ENCODE peak calls at places on chromosomes 1 and 21, in ten cellular contexts. One of them, this sample, is unnamed.

GRCh38 chr1:246569248-246570238 is 3.3 kb downstream of the CNST start:
- DNase-seq in activated CD4-positive, alpha-beta T cell treated with anti-CD3 and anti-CD28 coated beads for 24 hours: no peak
- DNase-seq in stimulated activated CD4-positive, alpha-beta T cell treated with anti-CD3 and anti-CD28 coated beads, Interleukin-4, amount 100 ng/mL, for 24 hours: peak
- DNase-seq in activated naive CD4-positive, alpha-beta T cell treated with Interleukin-2 at 50 U/mL for 16 hours: peak
- DNase-seq in activated gamma-delta T cell treated with Interleukin-2 at 50 U/mL for 16 hours: peak
- DNase-seq in NCI-H1105: no peak
- DNase-seq in dorsolateral prefrontal cortex: no peak
- DNase-seq in Peyer's patch: no peak
- DNase-seq in caudate nucleus: no peak
- DNase-seq in nephron progenitor cell: no peak
- DNase-seq in this sample: no peak

GRCh38 chr21:30345014-30345413 is 3.4 kb downstream of the KRTAP23-1 start:
- DNase-seq in activated CD4-positive, alpha-beta T cell treated with anti-CD3 and anti-CD28 coated beads for 24 hours: no peak
- DNase-seq in stimulated activated CD4-positive, alpha-beta T cell treated with anti-CD3 and anti-CD28 coated beads, Interleukin-4, amount 100 ng/mL, for 24 hours: no peak
- DNase-seq in activated naive CD4-positive, alpha-beta T cell treated with Interleukin-2 at 50 U/mL for 16 hours: no peak
- DNase-seq in activated gamma-delta T cell treated with Interleukin-2 at 50 U/mL for 16 hours: no peak
- DNase-seq in NCI-H1105: no peak
- DNase-seq in dorsolateral prefrontal cortex: no peak
- DNase-seq in Peyer's patch: no peak
- DNase-seq in caudate nucleus: no peak
- DNase-seq in nephron progenitor cell: no peak
- DNase-seq in this sample: no peak

GRCh38 chr1:30034627-30035521 is 688.5 kb downstream of the MATN1 start:
- DNase-seq in activated CD4-positive, alpha-beta T cell treated with anti-CD3 and anti-CD28 coated beads for 24 hours: no peak
- DNase-seq in stimulated activated CD4-positive, alpha-beta T cell treated with anti-CD3 and anti-CD28 coated beads, Interleukin-4, amount 100 ng/mL, for 24 hours: no peak
- DNase-seq in activated naive CD4-positive, alpha-beta T cell treated with Interleukin-2 at 50 U/mL for 16 hours: no peak
- DNase-seq in activated gamma-delta T cell treated with Interleukin-2 at 50 U/mL for 16 hours: no peak
- DNase-seq in NCI-H1105: peak
- DNase-seq in dorsolateral prefrontal cortex: no peak
- DNase-seq in Peyer's patch: no peak
- DNase-seq in caudate nucleus: peak
- DNase-seq in nephron progenitor cell: no peak
- DNase-seq in this sample: no peak

GRCh38 chr1:202189919-202190715 is 3.5 kb upstream of the LGR6 start:
- DNase-seq in activated CD4-positive, alpha-beta T cell treated with anti-CD3 and anti-CD28 coated beads for 24 hours: no peak
- DNase-seq in stimulated activated CD4-positive, alpha-beta T cell treated with anti-CD3 and anti-CD28 coated beads, Interleukin-4, amount 100 ng/mL, for 24 hours: no peak
- DNase-seq in activated naive CD4-positive, alpha-beta T cell treated with Interleukin-2 at 50 U/mL for 16 hours: no peak
- DNase-seq in activated gamma-delta T cell treated with Interleukin-2 at 50 U/mL for 16 hours: no peak
- DNase-seq in NCI-H1105: no peak
- DNase-seq in dorsolateral prefrontal cortex: no peak
- DNase-seq in Peyer's patch: no peak
- DNase-seq in caudate nucleus: no peak
- DNase-seq in nephron progenitor cell: no peak
- DNase-seq in this sample: no peak

GRCh38 chr1:240155605-240156004 is 63.9 kb downstream of the FMN2 start:
- DNase-seq in activated CD4-positive, alpha-beta T cell treated with anti-CD3 and anti-CD28 coated beads for 24 hours: no peak
- DNase-seq in stimulated activated CD4-positive, alpha-beta T cell treated with anti-CD3 and anti-CD28 coated beads, Interleukin-4, amount 100 ng/mL, for 24 hours: no peak
- DNase-seq in activated naive CD4-positive, alpha-beta T cell treated with Interleukin-2 at 50 U/mL for 16 hours: no peak
- DNase-seq in activated gamma-delta T cell treated with Interleukin-2 at 50 U/mL for 16 hours: no peak
- DNase-seq in NCI-H1105: no peak
- DNase-seq in dorsolateral prefrontal cortex: no peak
- DNase-seq in Peyer's patch: no peak
- DNase-seq in caudate nucleus: no peak
- DNase-seq in nephron progenitor cell: no peak
- DNase-seq in this sample: no peak

GRCh38 chr1:31995263-31995662 is 18.4 kb upstream of the KHDRBS1 start:
- DNase-seq in activated CD4-positive, alpha-beta T cell treated with anti-CD3 and anti-CD28 coated beads for 24 hours: no peak
- DNase-seq in stimulated activated CD4-positive, alpha-beta T cell treated with anti-CD3 and anti-CD28 coated beads, Interleukin-4, amount 100 ng/mL, for 24 hours: no peak
- DNase-seq in activated naive CD4-positive, alpha-beta T cell treated with Interleukin-2 at 50 U/mL for 16 hours: no peak
- DNase-seq in activated gamma-delta T cell treated with Interleukin-2 at 50 U/mL for 16 hours: no peak
- DNase-seq in NCI-H1105: no peak
- DNase-seq in dorsolateral prefrontal cortex: no peak
- DNase-seq in Peyer's patch: no peak
- DNase-seq in caudate nucleus: no peak
- DNase-seq in nephron progenitor cell: no peak
- DNase-seq in this sample: no peak

GRCh38 chr1:7478797-7479499 is 292.1 kb upstream of the VAMP3 start:
- DNase-seq in activated CD4-positive, alpha-beta T cell treated with anti-CD3 and anti-CD28 coated beads for 24 hours: no peak
- DNase-seq in stimulated activated CD4-positive, alpha-beta T cell treated with anti-CD3 and anti-CD28 coated beads, Interleukin-4, amount 100 ng/mL, for 24 hours: no peak
- DNase-seq in activated naive CD4-positive, alpha-beta T cell treated with Interleukin-2 at 50 U/mL for 16 hours: no peak
- DNase-seq in activated gamma-delta T cell treated with Interleukin-2 at 50 U/mL for 16 hours: no peak
- DNase-seq in NCI-H1105: peak
- DNase-seq in dorsolateral prefrontal cortex: no peak
- DNase-seq in Peyer's patch: peak
- DNase-seq in caudate nucleus: no peak
- DNase-seq in nephron progenitor cell: no peak
- DNase-seq in this sample: no peak

GRCh38 chr1:160558679-160559078 is 20.6 kb downstream of the CD84 start:
- DNase-seq in activated CD4-positive, alpha-beta T cell treated with anti-CD3 and anti-CD28 coated beads for 24 hours: no peak
- DNase-seq in stimulated activated CD4-positive, alpha-beta T cell treated with anti-CD3 and anti-CD28 coated beads, Interleukin-4, amount 100 ng/mL, for 24 hours: no peak
- DNase-seq in activated naive CD4-positive, alpha-beta T cell treated with Interleukin-2 at 50 U/mL for 16 hours: no peak
- DNase-seq in activated gamma-delta T cell treated with Interleukin-2 at 50 U/mL for 16 hours: no peak
- DNase-seq in NCI-H1105: no peak
- DNase-seq in dorsolateral prefrontal cortex: no peak
- DNase-seq in Peyer's patch: no peak
- DNase-seq in caudate nucleus: no peak
- DNase-seq in nephron progenitor cell: no peak
- DNase-seq in this sample: no peak

GRCh38 chr21:46051379-46051770 is 46.5 kb upstream of the COL6A2 start:
- DNase-seq in activated CD4-positive, alpha-beta T cell treated with anti-CD3 and anti-CD28 coated beads for 24 hours: no peak
- DNase-seq in stimulated activated CD4-positive, alpha-beta T cell treated with anti-CD3 and anti-CD28 coated beads, Interleukin-4, amount 100 ng/mL, for 24 hours: no peak
- DNase-seq in activated naive CD4-positive, alpha-beta T cell treated with Interleukin-2 at 50 U/mL for 16 hours: no peak
- DNase-seq in activated gamma-delta T cell treated with Interleukin-2 at 50 U/mL for 16 hours: no peak
- DNase-seq in NCI-H1105: no peak
- DNase-seq in dorsolateral prefrontal cortex: no peak
- DNase-seq in Peyer's patch: no peak
- DNase-seq in caudate nucleus: no peak
- DNase-seq in nephron progenitor cell: no peak
- DNase-seq in this sample: no peak

GRCh38 chr1:70168283-70168682 is 37.1 kb downstream of the LRRC40 start:
- DNase-seq in activated CD4-positive, alpha-beta T cell treated with anti-CD3 and anti-CD28 coated beads for 24 hours: no peak
- DNase-seq in stimulated activated CD4-positive, alpha-beta T cell treated with anti-CD3 and anti-CD28 coated beads, Interleukin-4, amount 100 ng/mL, for 24 hours: no peak
- DNase-seq in activated naive CD4-positive, alpha-beta T cell treated with Interleukin-2 at 50 U/mL for 16 hours: no peak
- DNase-seq in activated gamma-delta T cell treated with Interleukin-2 at 50 U/mL for 16 hours: no peak
- DNase-seq in NCI-H1105: no peak
- DNase-seq in dorsolateral prefrontal cortex: no peak
- DNase-seq in Peyer's patch: no peak
- DNase-seq in caudate nucleus: no peak
- DNase-seq in nephron progenitor cell: no peak
- DNase-seq in this sample: no peak

GRCh38 chr1:34983700-34984355 is 1.3 kb downstream of the TMEM35B start:
- DNase-seq in activated CD4-positive, alpha-beta T cell treated with anti-CD3 and anti-CD28 coated beads for 24 hours: no peak
- DNase-seq in stimulated activated CD4-positive, alpha-beta T cell treated with anti-CD3 and anti-CD28 coated beads, Interleukin-4, amount 100 ng/mL, for 24 hours: no peak
- DNase-seq in activated naive CD4-positive, alpha-beta T cell treated with Interleukin-2 at 50 U/mL for 16 hours: no peak
- DNase-seq in activated gamma-delta T cell treated with Interleukin-2 at 50 U/mL for 16 hours: no peak
- DNase-seq in NCI-H1105: no peak
- DNase-seq in dorsolateral prefrontal cortex: no peak
- DNase-seq in Peyer's patch: no peak
- DNase-seq in caudate nucleus: no peak
- DNase-seq in nephron progenitor cell: no peak
- DNase-seq in this sample: peak

GRCh38 chr1:234231061-234231892 is 142.0 kb upstream of the COA6 start:
- DNase-seq in activated CD4-positive, alpha-beta T cell treated with anti-CD3 and anti-CD28 coated beads for 24 hours: no peak
- DNase-seq in stimulated activated CD4-positive, alpha-beta T cell treated with anti-CD3 and anti-CD28 coated beads, Interleukin-4, amount 100 ng/mL, for 24 hours: no peak
- DNase-seq in activated naive CD4-positive, alpha-beta T cell treated with Interleukin-2 at 50 U/mL for 16 hours: peak
- DNase-seq in activated gamma-delta T cell treated with Interleukin-2 at 50 U/mL for 16 hours: no peak
- DNase-seq in NCI-H1105: no peak
- DNase-seq in dorsolateral prefrontal cortex: no peak
- DNase-seq in Peyer's patch: no peak
- DNase-seq in caudate nucleus: no peak
- DNase-seq in nephron progenitor cell: no peak
- DNase-seq in this sample: no peak

GRCh38 chr1:209704584-209704983 is at the start of gene HSD11B1:
- DNase-seq in activated CD4-positive, alpha-beta T cell treated with anti-CD3 and anti-CD28 coated beads for 24 hours: no peak
- DNase-seq in stimulated activated CD4-positive, alpha-beta T cell treated with anti-CD3 and anti-CD28 coated beads, Interleukin-4, amount 100 ng/mL, for 24 hours: no peak
- DNase-seq in activated naive CD4-positive, alpha-beta T cell treated with Interleukin-2 at 50 U/mL for 16 hours: no peak
- DNase-seq in activated gamma-delta T cell treated with Interleukin-2 at 50 U/mL for 16 hours: no peak
- DNase-seq in NCI-H1105: no peak
- DNase-seq in dorsolateral prefrontal cortex: peak
- DNase-seq in Peyer's patch: peak
- DNase-seq in caudate nucleus: no peak
- DNase-seq in nephron progenitor cell: no peak
- DNase-seq in this sample: no peak

GRCh38 chr1:205938682-205939081 is 4.6 kb downstream of the SLC26A9 start:
- DNase-seq in activated CD4-positive, alpha-beta T cell treated with anti-CD3 and anti-CD28 coated beads for 24 hours: no peak
- DNase-seq in stimulated activated CD4-positive, alpha-beta T cell treated with anti-CD3 and anti-CD28 coated beads, Interleukin-4, amount 100 ng/mL, for 24 hours: no peak
- DNase-seq in activated naive CD4-positive, alpha-beta T cell treated with Interleukin-2 at 50 U/mL for 16 hours: no peak
- DNase-seq in activated gamma-delta T cell treated with Interleukin-2 at 50 U/mL for 16 hours: no peak
- DNase-seq in NCI-H1105: no peak
- DNase-seq in dorsolateral prefrontal cortex: no peak
- DNase-seq in Peyer's patch: no peak
- DNase-seq in caudate nucleus: no peak
- DNase-seq in nephron progenitor cell: no peak
- DNase-seq in this sample: no peak

GRCh38 chr1:166933633-166934032 is 41.7 kb downstream of the ILDR2 start:
- DNase-seq in activated CD4-positive, alpha-beta T cell treated with anti-CD3 and anti-CD28 coated beads for 24 hours: no peak
- DNase-seq in stimulated activated CD4-positive, alpha-beta T cell treated with anti-CD3 and anti-CD28 coated beads, Interleukin-4, amount 100 ng/mL, for 24 hours: no peak
- DNase-seq in activated naive CD4-positive, alpha-beta T cell treated with Interleukin-2 at 50 U/mL for 16 hours: no peak
- DNase-seq in activated gamma-delta T cell treated with Interleukin-2 at 50 U/mL for 16 hours: no peak
- DNase-seq in NCI-H1105: no peak
- DNase-seq in dorsolateral prefrontal cortex: no peak
- DNase-seq in Peyer's patch: no peak
- DNase-seq in caudate nucleus: no peak
- DNase-seq in nephron progenitor cell: no peak
- DNase-seq in this sample: no peak

GRCh38 chr1:209884665-209885117 is 53.3 kb upstream of the SYT14 start:
- DNase-seq in activated CD4-positive, alpha-beta T cell treated with anti-CD3 and anti-CD28 coated beads for 24 hours: peak
- DNase-seq in stimulated activated CD4-positive, alpha-beta T cell treated with anti-CD3 and anti-CD28 coated beads, Interleukin-4, amount 100 ng/mL, for 24 hours: peak
- DNase-seq in activated naive CD4-positive, alpha-beta T cell treated with Interleukin-2 at 50 U/mL for 16 hours: peak
- DNase-seq in activated gamma-delta T cell treated with Interleukin-2 at 50 U/mL for 16 hours: no peak
- DNase-seq in NCI-H1105: no peak
- DNase-seq in dorsolateral prefrontal cortex: no peak
- DNase-seq in Peyer's patch: no peak
- DNase-seq in caudate nucleus: no peak
- DNase-seq in nephron progenitor cell: no peak
- DNase-seq in this sample: no peak

GRCh38 chr1:53482441-53483153 is 23.4 kb downstream of the DMRTB1 start:
- DNase-seq in activated CD4-positive, alpha-beta T cell treated with anti-CD3 and anti-CD28 coated beads for 24 hours: no peak
- DNase-seq in stimulated activated CD4-positive, alpha-beta T cell treated with anti-CD3 and anti-CD28 coated beads, Interleukin-4, amount 100 ng/mL, for 24 hours: no peak
- DNase-seq in activated naive CD4-positive, alpha-beta T cell treated with Interleukin-2 at 50 U/mL for 16 hours: no peak
- DNase-seq in activated gamma-delta T cell treated with Interleukin-2 at 50 U/mL for 16 hours: no peak
- DNase-seq in NCI-H1105: no peak
- DNase-seq in dorsolateral prefrontal cortex: no peak
- DNase-seq in Peyer's patch: no peak
- DNase-seq in caudate nucleus: no peak
- DNase-seq in nephron progenitor cell: no peak
- DNase-seq in this sample: no peak

GRCh38 chr1:5770981-5771765 is 221.1 kb downstream of the NPHP4 start:
- DNase-seq in activated CD4-positive, alpha-beta T cell treated with anti-CD3 and anti-CD28 coated beads for 24 hours: no peak
- DNase-seq in stimulated activated CD4-positive, alpha-beta T cell treated with anti-CD3 and anti-CD28 coated beads, Interleukin-4, amount 100 ng/mL, for 24 hours: no peak
- DNase-seq in activated naive CD4-positive, alpha-beta T cell treated with Interleukin-2 at 50 U/mL for 16 hours: no peak
- DNase-seq in activated gamma-delta T cell treated with Interleukin-2 at 50 U/mL for 16 hours: no peak
- DNase-seq in NCI-H1105: no peak
- DNase-seq in dorsolateral prefrontal cortex: no peak
- DNase-seq in Peyer's patch: no peak
- DNase-seq in caudate nucleus: no peak
- DNase-seq in nephron progenitor cell: no peak
- DNase-seq in this sample: peak

GRCh38 chr21:42809171-42809570 is 70.2 kb downstream of the WDR4 start:
- DNase-seq in activated CD4-positive, alpha-beta T cell treated with anti-CD3 and anti-CD28 coated beads for 24 hours: no peak
- DNase-seq in stimulated activated CD4-positive, alpha-beta T cell treated with anti-CD3 and anti-CD28 coated beads, Interleukin-4, amount 100 ng/mL, for 24 hours: no peak
- DNase-seq in activated naive CD4-positive, alpha-beta T cell treated with Interleukin-2 at 50 U/mL for 16 hours: no peak
- DNase-seq in activated gamma-delta T cell treated with Interleukin-2 at 50 U/mL for 16 hours: no peak
- DNase-seq in NCI-H1105: no peak
- DNase-seq in dorsolateral prefrontal cortex: no peak
- DNase-seq in Peyer's patch: no peak
- DNase-seq in caudate nucleus: no peak
- DNase-seq in nephron progenitor cell: no peak
- DNase-seq in this sample: no peak